ENCODE peak calls at places on chromosomes 16 and 17, in six cellular contexts. G is H7, A is uterus, X is lower lobe of right lung, M is WERI-Rb-1, S is PC-9. P is an unnamed sample.

GRCh38 chr16:85249830-85250455 is 137.7 kb upstream of the CIBAR2 start:
- DNase-seq in X (no peak), A (no peak), M (peak; percentile 46), G (peak; percentile 77), S (no peak), P (no peak)

GRCh38 chr17:31674305-31674704 is 184.7 kb downstream of the COPRS start:
- DNase-seq in S (peak; percentile 48), A (no peak), X (no peak), G (no peak), M (no peak), P (no peak)

GRCh38 chr16:87487361-87487924 is 5.4 kb downstream of the ZCCHC14 start:
- DNase-seq in X (peak; percentile 77), G (peak; percentile 75), S (no peak), M (no peak), A (no peak), P (peak; percentile 49)

GRCh38 chr17:82685291-82685690 is 13.2 kb downstream of the RAB40B start:
- DNase-seq in M (no peak), X (no peak), A (no peak), S (no peak), G (no peak), P (no peak)

GRCh38 chr17:78359216-78359935 is 501 bp downstream of the SOCS3 start:
- DNase-seq in M (peak; percentile 45), G (peak; percentile 90), S (no peak), X (peak; percentile 63), A (no peak), P (no peak)

GRCh38 chr17:10614536-10615155 is 42.5 kb downstream of the MYH3 start:
- DNase-seq in S (no peak), G (peak; percentile 81), A (peak; percentile 55), X (no peak), M (peak; percentile 71), P (no peak)

GRCh38 chr17:9115446-9116265 is 94.3 kb downstream of the NTN1 start:
- DNase-seq in S (no peak), X (no peak), G (peak; percentile 90), A (peak; percentile 82), M (no peak), P (peak; percentile 21)

GRCh38 chr17:74214642-74215331 is 1.4 kb downstream of the TTYH2 start:
- DNase-seq in A (no peak), X (no peak), M (peak; percentile 66), S (no peak), G (no peak), P (no peak)

GRCh38 chr17:60079401-60079861 is 710 bp upstream of the HEATR6 start:
- DNase-seq in A (no peak), X (no peak), G (no peak), M (peak; percentile 21), S (no peak), P (no peak)

GRCh38 chr16:79943738-79944137 is 343.2 kb upstream of the MAF start:
- DNase-seq in X (no peak), G (no peak), S (no peak), M (no peak), A (no peak), P (no peak)

GRCh38 chr16:86122681-86123342 is 223.8 kb downstream of the IRF8 start:
- DNase-seq in X (no peak), G (peak; percentile 72), A (no peak), S (no peak), M (no peak), P (no peak)

GRCh38 chr17:81563861-81564586 is 11.9 kb upstream of the FAAP100 start:
- DNase-seq in G (no peak), A (no peak), S (peak; percentile 43), X (no peak), M (no peak), P (no peak)

GRCh38 chr17:68812876-68813584 is 142.2 kb downstream of the ABCA8 start:
- DNase-seq in A (no peak), S (no peak), G (no peak), M (no peak), X (no peak), P (no peak)

GRCh38 chr16:64534180-64534780 is 587.6 kb downstream of the CDH11 start:
- DNase-seq in G (no peak), X (no peak), S (no peak), M (no peak), A (no peak), P (no peak)

GRCh38 chr17:61065263-61065773 is 334.3 kb upstream of the TBX2 start:
- DNase-seq in G (peak; percentile 12), S (no peak), M (no peak), A (no peak), X (no peak), P (no peak)

GRCh38 chr16:12144355-12144754 is 167.8 kb downstream of the SNX29 start:
- DNase-seq in S (no peak), M (no peak), G (no peak), A (no peak), X (no peak), P (no peak)

GRCh38 chr16:53745753-53746258 is 41.9 kb downstream of the FTO start:
- DNase-seq in S (peak; percentile 95), G (peak; percentile 18), A (no peak), M (no peak), X (no peak), P (no peak)

GRCh38 chr17:80817321-80817845 is 174.3 kb upstream of the CHMP6 start:
- DNase-seq in X (peak; percentile 30), M (no peak), G (peak; percentile 38), A (no peak), S (no peak), P (no peak)

GRCh38 chr17:74245145-74245817 is 28.8 kb upstream of the DNAI2 start:
- DNase-seq in X (no peak), S (no peak), A (no peak), G (peak; percentile 92), M (peak; percentile 40), P (no peak)

GRCh38 chr16:85401370-85401916 is 211.7 kb upstream of the GSE1 start:
- DNase-seq in S (no peak), A (peak; percentile 12), M (no peak), X (peak; percentile 25), G (no peak), P (no peak)

GRCh38 chr17:67474081-67474661 is 97.1 kb downstream of the PITPNC1 start:
- DNase-seq in G (no peak), M (no peak), S (no peak), X (no peak), A (peak; percentile 37), P (no peak)

GRCh38 chr17:2058521-2059124 is 3.7 kb downstream of the HIC1 start:
- DNase-seq in A (peak; percentile 84), M (no peak), S (no peak), G (peak; percentile 95), X (peak; percentile 91), P (no peak)

GRCh38 chr16:47204736-47205499 is 61.2 kb upstream of the NETO2 start:
- DNase-seq in A (no peak), G (no peak), X (no peak), S (no peak), M (no peak), P (no peak)

GRCh38 chr16:53014287-53014686 is 38.4 kb downstream of the CHD9NB start:
- DNase-seq in A (no peak), G (no peak), X (no peak), M (no peak), S (no peak), P (no peak)

GRCh38 chr17:61393904-61394629 is 5.6 kb upstream of the TBX2 start:
- DNase-seq in G (no peak), X (peak; percentile 38), S (no peak), M (peak; percentile 93), A (no peak), P (no peak)

GRCh38 chr17:69357701-69358100 is 30.8 kb upstream of the ABCA5 start:
- DNase-seq in X (no peak), A (no peak), G (no peak), M (peak; percentile 18), S (no peak), P (no peak)

GRCh38 chr17:9843152-9844010 is 17.7 kb downstream of the GLP2R start:
- DNase-seq in X (no peak), S (no peak), M (no peak), G (no peak), A (no peak), P (no peak)

GRCh38 chr17:44077595-44077909 is 7.0 kb downstream of the G6PC3 start:
- DNase-seq in X (peak; percentile 55), G (no peak), A (no peak), S (no peak), M (no peak), P (no peak)
- H3K36me3 ChIP-seq in X (peaks cover 85% of the 10 kb centered on the region), G (peaks cover 36% of the 10 kb centered on the region), A (no peaks in the 10 kb centered on the region), S (peaks cover 7% of the 10 kb centered on the region), M (peaks cover 91% of the 10 kb centered on the region), P (no peaks in the 10 kb centered on the region)

DNA sequence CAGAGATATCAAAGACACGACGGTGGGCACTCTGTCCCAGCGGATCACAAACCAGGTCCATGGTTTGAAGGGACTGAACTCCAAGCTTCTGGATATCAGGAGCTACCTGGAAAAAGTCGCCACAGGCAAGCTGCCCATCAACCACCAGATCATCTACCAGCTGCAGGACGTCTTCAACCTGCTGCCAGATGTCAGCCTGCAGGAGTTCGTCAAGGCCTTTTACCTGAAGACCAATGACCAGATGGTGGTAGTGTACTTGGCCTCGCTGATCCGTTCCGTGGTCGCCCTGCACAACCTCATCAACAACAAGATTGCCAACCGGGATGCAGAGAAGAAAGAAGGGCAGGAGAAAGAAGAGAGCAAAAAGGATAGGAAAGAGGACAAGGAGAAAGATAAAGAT is 8.7 kb downstream of the PSMD7 start:
- DNase-seq in A (no peak), X (no peak), S (no peak), M (no peak), G (no peak), P (no peak)
- H3K36me3 ChIP-seq in A (no peaks in the 10 kb centered on the region), X (peaks cover 78% of the 10 kb centered on the region), S (peaks cover 51% of the 10 kb centered on the region), M (peaks cover 64% of the 10 kb centered on the region), G (peaks cover 46% of the 10 kb centered on the region), P (peaks cover 2% of the 10 kb centered on the region)

GRCh38 chr17:18932360-18933055 is 19.5 kb upstream of the SLC5A10 start:
- DNase-seq in M (no peak), X (no peak), A (no peak), G (no peak), S (no peak), P (no peak)

GRCh38 chr17:18933102-18934058 is 18.6 kb upstream of the SLC5A10 start:
- DNase-seq in M (no peak), X (no peak), A (no peak), S (no peak), G (peak; percentile 26), P (no peak)

GRCh38 chr17:18938692-18939023 is 13.3 kb upstream of the SLC5A10 start:
- DNase-seq in M (no peak), S (no peak), A (no peak), G (no peak), X (no peak), P (no peak)

GRCh38 chr17:18937981-18938691 is 13.8 kb upstream of the SLC5A10 start:
- DNase-seq in X (no peak), S (peak; percentile 44), A (no peak), M (no peak), G (no peak), P (no peak)
- H3K36me3 ChIP-seq in X (no peaks in the 10 kb centered on the region), S (no peaks in the 10 kb centered on the region), A (no peaks in the 10 kb centered on the region), M (no peaks in the 10 kb centered on the region), G (no peaks in the 10 kb centered on the region), P (no peaks in the 10 kb centered on the region)

GRCh38 chr17:40148527-40148926 is 8.2 kb downstream of the CASC3 start:
- DNase-seq in S (no peak), A (no peak), M (no peak), X (no peak), G (no peak), P (no peak)
- H3K36me3 ChIP-seq in S (peaks cover 7% of the 10 kb centered on the region), A (no peaks in the 10 kb centered on the region), M (peaks cover 92% of the 10 kb centered on the region), X (peaks cover 91% of the 10 kb centered on the region), G (peaks cover 8% of the 10 kb centered on the region), P (peaks cover 1% of the 10 kb centered on the region)

GRCh38 chr17:16066125-16066524 is 66.5 kb downstream of the TTC19 start:
- DNase-seq in G (no peak), A (no peak), M (no peak), X (no peak), S (no peak), P (no peak)

GRCh38 chr17:16061631-16062030 is 62.0 kb downstream of the TTC19 start:
- DNase-seq in A (no peak), S (no peak), M (no peak), X (no peak), G (no peak), P (no peak)
- H3K36me3 ChIP-seq in A (no peaks in the 10 kb centered on the region), S (peaks cover 7% of the 10 kb centered on the region), M (peaks cover 73% of the 10 kb centered on the region), X (peaks cover 100% of the 10 kb centered on the region), G (peaks cover 20% of the 10 kb centered on the region), P (peaks cover 1% of the 10 kb centered on the region)

P was measured in kidney epithelial cell.